ENCODE peak calls at places on chromosomes 6 and 20, in nine cellular contexts. V, G, K, E, S, O, T, C and B are unnamed samples.
A peak's percentile ranks its signal among the peaks of the same experiment; 100 is the strongest.

GRCh38 chr6:54817834-54818233 is 28.7 kb upstream of the FAM83B start:
- DNase-seq in G (no peak), E (no peak), T (no peak), C (no peak), V (no peak), S (no peak), K (no peak), O (no peak), B (no peak)

GRCh38 chr20:63706852-63707557 is 771 bp downstream of the ARFRP1 start:
- DNase-seq in E (peak; percentile 65), C (peak; percentile 97), O (peak; percentile 51), S (peak; percentile 77), V (peak; percentile 31), T (peak; percentile 60), K (peak; percentile 33), G (peak; percentile 59), B (peak; percentile 68)

GRCh38 chr6:8245736-8246135 is 143.4 kb upstream of the EEF1E1 start:
- DNase-seq in E (no peak), S (no peak), G (no peak), O (no peak), K (no peak), V (no peak), T (no peak), C (no peak), B (no peak)

GRCh38 chr6:166809721-166810120 is 146.6 kb downstream of the RNASET2 start:
- DNase-seq in K (no peak), V (no peak), T (no peak), S (no peak), E (no peak), O (no peak), C (no peak), G (no peak), B (no peak)

GRCh38 chr20:37680420-37680819 is 13.4 kb upstream of the CTNNBL1 start:
- DNase-seq in V (peak; percentile 19), O (no peak), E (no peak), C (peak; percentile 42), G (no peak), K (no peak), T (no peak), S (no peak), B (no peak)

GRCh38 chr20:4235512-4236043 is 220.2 kb upstream of the RNF24 start:
- DNase-seq in K (no peak), O (no peak), G (no peak), T (no peak), C (no peak), S (no peak), V (no peak), E (no peak), B (no peak)

GRCh38 chr6:139161817-139162284 is 27.0 kb downstream of the HECA start:
- DNase-seq in E (peak; percentile 68), V (no peak), S (no peak), G (no peak), C (no peak), K (no peak), O (no peak), T (no peak), B (no peak)

GRCh38 chr6:69232506-69233194 is 564.2 kb downstream of the LMBRD1 start:
- DNase-seq in T (peak; percentile 86), S (peak; percentile 15), E (no peak), K (peak; percentile 61), O (peak; percentile 78), C (peak; percentile 75), G (peak; percentile 90), V (peak; percentile 75), B (peak; percentile 57)

GRCh38 chr6:134493789-134494188 is 175.9 kb upstream of the SGK1 start:
- DNase-seq in V (no peak), K (no peak), G (no peak), E (no peak), S (no peak), C (no peak), O (no peak), T (no peak), B (no peak)

GRCh38 chr20:50645253-50646068 is 45.9 kb downstream of the RIPOR3 start:
- DNase-seq in G (peak; percentile 49), T (peak; percentile 84), K (peak; percentile 49), S (peak; percentile 100), O (peak; percentile 36), E (no peak), V (peak; percentile 99), C (peak; percentile 96), B (peak; percentile 82)

GRCh38 chr6:168441434-168442391 is 729 bp downstream of the SMOC2 start:
- DNase-seq in O (no peak), V (no peak), K (no peak), S (no peak), G (peak; percentile 43), T (no peak), E (no peak), C (no peak), B (no peak)

GRCh38 chr6:22468566-22468965 is 100.8 kb upstream of the HDGFL1 start:
- DNase-seq in O (no peak), E (no peak), V (no peak), C (no peak), T (no peak), S (no peak), K (no peak), G (no peak), B (no peak)

DNA sequence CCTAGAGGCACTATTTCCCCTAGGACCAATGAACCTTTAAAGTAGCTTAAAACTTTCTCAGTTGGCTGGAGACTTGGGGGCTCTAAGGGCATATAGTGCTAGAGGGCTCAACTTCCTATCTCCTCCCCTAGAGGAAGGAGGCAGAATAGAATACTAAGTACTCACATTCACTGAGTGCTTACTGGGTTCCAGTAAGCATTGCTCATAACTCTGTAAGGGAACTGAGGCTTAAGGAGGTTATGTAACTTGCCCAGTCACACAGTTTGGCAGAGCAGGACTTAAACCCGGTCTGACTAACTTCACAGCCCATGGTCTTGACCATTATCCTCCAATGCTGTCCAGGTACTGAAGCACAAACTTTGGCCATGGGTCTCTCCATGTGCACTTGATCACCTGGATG is 12.5 kb downstream of the SESN1 start:
- DNase-seq in E (no peak), G (no peak), K (no peak), T (no peak), O (no peak), S (no peak), V (peak; percentile 56), C (peak; percentile 62), B (no peak)
- TF ChIP-seq CTCF in E (no peak), G (no peak), K (no peak), T (no peak), O (no peak), S (no peak), V (no peak), C (peak; percentile 31), B (no peak)

DNA sequence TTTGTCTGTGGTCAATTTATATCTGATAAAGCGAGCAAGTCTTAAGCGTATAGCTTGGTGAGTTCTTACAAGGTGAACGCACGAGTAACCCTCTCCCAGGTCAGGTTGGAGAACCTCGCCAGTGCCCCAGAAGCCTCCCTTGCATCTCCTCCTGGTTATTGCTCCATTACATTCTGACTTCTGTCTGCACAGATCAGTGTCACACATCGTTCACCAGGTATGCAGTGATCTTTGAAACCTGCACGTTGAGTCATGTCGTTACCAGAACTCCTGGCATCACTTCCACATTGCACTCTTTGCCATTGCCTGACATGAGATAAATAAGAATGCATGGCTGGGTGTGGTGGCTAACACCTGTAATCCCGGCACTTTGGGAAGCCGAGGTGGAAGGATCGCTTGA is 44.2 kb downstream of the AKAP12 start:
- DNase-seq in K (no peak), S (no peak), V (no peak), O (no peak), E (no peak), T (no peak), G (no peak), C (no peak), B (no peak)
- H3K4me1 ChIP-seq in K (no peaks in the 10 kb centered on the region), S (no peaks in the 10 kb centered on the region), V (no peaks in the 10 kb centered on the region), O (peaks cover 2% of the 10 kb centered on the region), E (peaks cover 2% of the 10 kb centered on the region), T (no peaks in the 10 kb centered on the region), G (peaks cover 4% of the 10 kb centered on the region), C (no peaks in the 10 kb centered on the region), B (no peaks in the 10 kb centered on the region)

DNA sequence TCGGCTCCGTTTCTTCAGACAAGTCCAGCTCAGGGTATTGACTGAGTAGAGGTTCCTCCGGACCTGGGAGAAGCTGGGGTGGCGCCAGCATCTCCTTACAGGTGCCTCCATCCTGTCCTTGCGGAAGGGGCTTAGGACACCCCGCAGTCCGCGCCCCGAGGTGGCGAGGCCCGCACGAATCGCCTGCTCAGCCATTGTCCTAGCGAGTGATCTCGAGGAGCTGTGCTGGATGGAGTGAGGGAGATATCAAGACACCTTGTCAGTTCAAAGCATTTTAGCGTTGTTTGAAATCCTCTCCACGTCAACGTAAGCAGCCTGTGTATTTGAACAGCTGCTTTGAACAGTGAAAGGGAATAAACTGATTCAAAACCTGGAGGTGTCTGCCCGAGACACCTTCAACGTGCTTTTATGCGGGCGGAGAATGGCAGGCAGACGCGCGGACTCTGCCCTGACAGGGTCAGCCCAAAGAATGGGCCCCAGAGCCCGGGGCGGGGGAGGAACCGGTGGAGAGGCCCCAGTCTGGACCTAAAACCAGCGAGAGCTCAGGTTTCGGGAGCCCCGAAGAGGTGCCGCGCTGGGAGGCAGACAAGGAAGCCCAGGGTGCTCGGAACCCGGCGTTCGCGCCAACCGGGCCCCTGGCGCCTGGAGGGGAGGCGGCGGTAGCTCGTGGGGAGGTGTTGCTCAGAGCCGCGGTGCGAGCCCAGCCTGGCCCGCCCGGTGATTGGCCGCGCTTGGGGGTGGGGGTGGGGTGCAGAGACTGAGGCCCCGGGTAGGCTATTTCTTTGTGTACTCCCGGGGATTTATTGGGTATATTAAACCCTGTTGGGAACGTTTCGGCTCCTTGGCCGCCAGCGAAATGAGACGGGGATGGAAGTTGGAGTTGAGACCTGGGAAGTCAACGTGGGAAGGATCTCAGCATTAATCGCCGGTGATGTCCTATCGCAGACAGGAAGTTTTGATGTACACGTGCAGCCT is 3.0 kb upstream of the POU3F2 start:
- DNase-seq in O (no peak), C (peak; percentile 73), E (no peak), K (no peak), V (no peak), S (no peak), T (no peak), G (peak; percentile 60), B (no peak)
- H3K4me3 ChIP-seq in O (no peak overlapping the region), C (no peak overlapping the region), E (no peak overlapping the region), K (no peak overlapping the region), V (no peak overlapping the region), S (no peak overlapping the region), T (no peak overlapping the region), G (peak overlapping the region; percentile 56), B (no peak overlapping the region)

GRCh38 chr20:57387463-57387862 is 3.7 kb upstream of the RBM38 start:
- DNase-seq in T (no peak), G (no peak), C (no peak), E (no peak), K (no peak), S (no peak), O (no peak), V (no peak), B (no peak)

GRCh38 chr20:57387945-57388351 is 3.2 kb upstream of the RBM38 start:
- DNase-seq in O (no peak), T (no peak), K (no peak), E (no peak), G (no peak), V (no peak), C (no peak), S (no peak), B (no peak)

GRCh38 chr20:57390604-57391438 is at the start of gene RBM38:
- DNase-seq in S (peak; percentile 56), T (peak; percentile 65), G (peak; percentile 90), E (peak; percentile 74), O (peak; percentile 81), V (peak; percentile 57), C (peak; percentile 100), K (peak; percentile 62), B (peak; percentile 86)

GRCh38 chr20:57389695-57390603 is 1.2 kb upstream of the RBM38 start:
- DNase-seq in S (no peak), E (peak; percentile 57), T (no peak), O (peak; percentile 13), C (peak; percentile 73), V (no peak), G (peak; percentile 48), K (no peak), B (peak; percentile 78)

GRCh38 chr20:57388953-57389694 is 2.1 kb upstream of the RBM38 start:
- DNase-seq in O (peak; percentile 17), E (peak; percentile 62), V (peak; percentile 65), S (peak; percentile 56), C (peak; percentile 97), G (peak; percentile 86), T (peak; percentile 83), K (peak; percentile 81), B (peak; percentile 87)
- TF ChIP-seq CTCF in O (no peak), E (peak; percentile 61), V (peak; percentile 22), S (peak; percentile 13), C (peak; percentile 18), G (peak; percentile 48), T (no peak), K (no peak), B (no peak)